ENCODE peak calls at places on chromosomes 1 and 21, in six cellular contexts. R is left ventricle myocardium inferior, J is LNCaP clone FGC, I is body of pancreas, E is GM13976, K is neural progenitor cell. N is an unnamed sample.

GRCh38 chr1:207069059-207069458 is 16.0 kb downstream of the PFKFB2 start:
- DNase-seq in R (no peak), I (no peak), J (no peak), E (no peak), K (no peak), N (no peak)

GRCh38 chr21:25467891-25468290 is 139.4 kb downstream of the MRPL39 start:
- DNase-seq in I (no peak), R (no peak), K (no peak), E (no peak), J (no peak), N (no peak)

GRCh38 chr21:39510240-39510639 is 58.5 kb downstream of the SH3BGR start:
- DNase-seq in I (no peak), K (no peak), R (no peak), J (no peak), E (no peak), N (no peak)

GRCh38 chr1:110148961-110149360 is 1.3 kb upstream of the SLC6A17 start:
- DNase-seq in R (no peak), I (no peak), K (peak; percentile 34), J (no peak), E (no peak), N (no peak)

GRCh38 chr1:36751525-36751924 is 268.8 kb upstream of the CSF3R start:
- DNase-seq in J (no peak), R (no peak), K (no peak), I (no peak), E (no peak), N (no peak)

GRCh38 chr1:235093013-235093618 is 35.5 kb downstream of the TOMM20 start:
- DNase-seq in J (no peak), R (peak; percentile 42), I (peak; percentile 60), K (peak; percentile 78), E (peak; percentile 49), N (peak; percentile 30)

GRCh38 chr21:25639167-25639921 is at the start of gene JAM2:
- DNase-seq in E (peak; percentile 86), I (peak; percentile 20), R (peak; percentile 62), K (peak; percentile 75), J (no peak), N (peak; percentile 50)

GRCh38 chr1:210597555-210598134 is 268.9 kb downstream of the HHAT start:
- DNase-seq in K (no peak), R (no peak), E (no peak), J (no peak), I (no peak), N (no peak)

GRCh38 chr1:109763646-109764415 is at the start of gene EPS8L3:
- DNase-seq in J (no peak), I (peak; percentile 19), R (peak; percentile 6), K (no peak), E (no peak), N (no peak)

GRCh38 chr1:235067396-235068154 is 61.1 kb downstream of the TOMM20 start:
- DNase-seq in I (peak; percentile 92), J (no peak), R (peak; percentile 70), E (no peak), K (no peak), N (no peak)

GRCh38 chr1:25565188-25565591 is 21.8 kb downstream of the LDLRAP1 start:
- DNase-seq in K (no peak), I (no peak), J (no peak), R (no peak), E (no peak), N (no peak)

GRCh38 chr1:65059930-65060538 is 88.0 kb upstream of the AK4 start:
- DNase-seq in K (peak; percentile 7), I (no peak), E (no peak), J (no peak), R (no peak), N (no peak)

GRCh38 chr1:52348704-52349301 is 17.2 kb downstream of the CC2D1B start:
- DNase-seq in J (peak; percentile 19), I (no peak), K (peak; percentile 71), E (no peak), R (no peak), N (no peak)

GRCh38 chr1:21319447-21320407 is 29.5 kb upstream of the ECE1 start:
- DNase-seq in K (no peak), I (peak; percentile 90), J (no peak), R (no peak), E (no peak), N (no peak)

GRCh38 chr1:155320661-155321576 is at the start of gene RUSC1:
- DNase-seq in E (peak; percentile 83), R (peak; percentile 89), K (peak; percentile 90), J (no peak), I (peak; percentile 61), N (peak; percentile 47)

GRCh38 chr1:114079596-114080190 is 74.0 kb downstream of the SYT6 start:
- DNase-seq in K (peak; percentile 31), J (no peak), I (no peak), E (no peak), R (no peak), N (no peak)

GRCh38 chr1:206004269-206004800 is 1.1 kb upstream of the RAB7B start:
- DNase-seq in J (no peak), E (no peak), I (no peak), K (no peak), R (no peak), N (no peak)

GRCh38 chr1:94783342-94784264 is 36.6 kb upstream of the SLC44A3 start:
- DNase-seq in K (no peak), I (peak; percentile 89), R (peak; percentile 70), E (no peak), J (peak; percentile 94), N (no peak)

GRCh38 chr1:224585051-224585450 is 31.1 kb upstream of the CNIH3 start:
- DNase-seq in J (no peak), R (no peak), E (no peak), K (no peak), I (no peak), N (no peak)
- TF ChIP-seq CTCF in J (no peak), R (no peak), E (no peak), K (no peak), I (no peak), N (no peak)

GRCh38 chr1:156908955-156909354 is 11.5 kb upstream of the LRRC71 start:
- DNase-seq in R (no peak), K (no peak), I (no peak), J (no peak), E (no peak), N (no peak)
- TF ChIP-seq CTCF in R (no peak), K (no peak), I (no peak), J (no peak), E (no peak), N (no peak)

GRCh38 chr1:185421485-185422100 is 104.5 kb upstream of the IVNS1ABP start:
- DNase-seq in I (no peak), J (no peak), K (no peak), R (no peak), E (no peak), N (no peak)

GRCh38 chr1:185431612-185432011 is 114.6 kb upstream of the IVNS1ABP start:
- DNase-seq in K (no peak), I (no peak), R (no peak), E (no peak), J (no peak), N (no peak)

GRCh38 chr1:185432943-185433342 is 115.9 kb upstream of the IVNS1ABP start:
- DNase-seq in I (no peak), K (no peak), J (no peak), E (no peak), R (no peak), N (no peak)

GRCh38 chr1:185426761-185427698 is 110.0 kb upstream of the IVNS1ABP start:
- DNase-seq in K (no peak), E (no peak), J (no peak), I (no peak), R (peak; percentile 25), N (no peak)
- TF ChIP-seq CTCF in K (no peak), E (no peak), J (no peak), I (no peak), R (peak; percentile 19), N (no peak)

DNA sequence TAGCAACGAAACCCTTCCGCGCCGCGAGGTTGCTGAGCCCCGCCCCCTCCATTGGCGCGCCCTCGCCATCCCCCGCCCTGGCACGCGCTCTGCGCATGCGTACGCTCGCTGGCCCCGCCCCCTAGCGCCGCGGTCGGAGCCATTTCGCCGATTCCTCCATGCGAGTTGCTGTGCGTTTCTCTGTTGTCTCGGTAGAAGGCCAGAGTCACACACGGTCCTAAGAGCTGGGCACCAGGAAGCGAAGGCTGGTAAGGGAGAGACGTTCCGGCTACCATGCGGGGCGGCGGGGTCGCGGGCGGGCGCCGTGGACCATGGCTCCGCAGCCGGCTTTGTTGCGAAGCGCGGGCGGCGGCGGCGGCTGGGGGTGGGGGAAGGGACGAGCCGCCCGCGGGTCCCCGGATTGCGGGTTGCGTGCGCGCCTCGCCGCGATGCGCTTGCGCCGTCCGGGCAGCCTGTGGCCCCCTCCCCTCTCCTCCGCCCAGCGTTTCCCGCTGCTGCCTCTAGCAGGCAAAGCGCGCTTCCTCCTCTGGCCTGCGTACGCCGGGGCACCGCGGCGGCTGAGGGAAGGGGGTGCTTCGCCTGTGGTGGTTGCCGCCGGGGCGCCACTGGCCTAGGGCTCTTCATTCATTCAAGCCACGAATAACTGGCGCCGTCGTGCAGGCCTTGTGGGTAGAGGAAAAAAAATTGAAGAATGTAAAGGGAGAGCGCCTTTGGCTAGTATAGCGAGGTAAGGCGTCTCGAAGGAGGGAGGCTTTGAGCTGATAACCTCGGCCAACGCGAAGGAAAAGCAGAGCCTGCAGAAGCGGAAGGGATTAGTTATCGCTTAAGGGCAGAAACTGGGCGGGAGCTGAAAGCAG is at the start of gene DHX9:
- DNase-seq in I (peak; percentile 97), J (peak; percentile 63), E (peak; percentile 98), K (peak; percentile 97), R (peak; percentile 95), N (peak; percentile 96)
- TF ChIP-seq CTCF in I (peak; percentile 35), J (peak; percentile 37), E (peak; percentile 19), K (peak; percentile 35), R (peak; percentile 45), N (peak; percentile 38)

N was measured in neural crest cell.